ENCODE peak calls at places on chromosomes 11 and 22, in five cellular contexts. E, N, S, Y and W are unnamed samples.
A peak's percentile ranks its signal among the peaks of the same experiment; 100 is the strongest.

GRCh38 chr11:2860636-2861035 is 24.9 kb downstream of the CDKN1C start:
- DNase-seq in E (peak; percentile 64), S (no peak), N (peak; percentile 52), Y (peak; percentile 16), W (peak; percentile 30)

GRCh38 chr11:45804806-45805304 is at the start of gene SLC35C1:
- DNase-seq in E (peak; percentile 92), S (peak; percentile 99), Y (peak; percentile 85), N (peak; percentile 92), W (peak; percentile 98)

GRCh38 chr11:125063429-125064043 is 431 bp downstream of the SLC37A2 start:
- DNase-seq in E (no peak), S (peak; percentile 71), N (no peak), Y (no peak), W (no peak)

GRCh38 chr22:50444663-50445062 is 30.2 kb downstream of the SBF1 start:
- DNase-seq in N (peak; percentile 80), E (peak; percentile 38), Y (peak; percentile 65), S (peak; percentile 76), W (peak; percentile 47)

GRCh38 chr11:74011360-74012071 is 2.6 kb upstream of the UCP3 start:
- DNase-seq in E (no peak), S (no peak), N (no peak), Y (no peak), W (no peak)

GRCh38 chr11:17986007-17986710 is 26.7 kb downstream of the SERGEF start:
- DNase-seq in Y (peak; percentile 78), S (peak; percentile 73), N (peak; percentile 88), E (peak; percentile 76), W (no peak)

GRCh38 chr22:27252282-27253049 is 549.1 kb downstream of the MN1 start:
- DNase-seq in N (peak; percentile 85), E (peak; percentile 15), S (no peak), Y (peak; percentile 92), W (no peak)

GRCh38 chr11:1870721-1871466 is 18.0 kb downstream of the LSP1 start:
- DNase-seq in S (peak; percentile 68), E (no peak), Y (no peak), N (peak; percentile 47), W (no peak)

GRCh38 chr11:72072348-72072747 is 8.0 kb downstream of the NUMA1 start:
- DNase-seq in S (no peak), E (peak; percentile 91), Y (peak; percentile 85), N (peak; percentile 71), W (no peak)

GRCh38 chr11:102120006-102120405 is 9.8 kb downstream of the YAP1 start:
- DNase-seq in N (peak; percentile 66), E (peak; percentile 78), S (no peak), Y (no peak), W (no peak)

GRCh38 chr11:9180784-9181183 is 84.4 kb downstream of the DENND5A start:
- DNase-seq in N (no peak), Y (peak; percentile 47), S (no peak), E (no peak), W (no peak)

GRCh38 chr22:20128902-20129746 is 2.5 kb upstream of the ZDHHC8 start:
- DNase-seq in N (peak; percentile 26), Y (no peak), E (peak; percentile 46), S (no peak), W (peak; percentile 35)

GRCh38 chr11:12160680-12161079 is 50.3 kb downstream of the MICAL2 start:
- DNase-seq in E (no peak), S (peak; percentile 81), N (no peak), Y (peak; percentile 76), W (no peak)

GRCh38 chr11:12158926-12159325 is 48.5 kb downstream of the MICAL2 start:
- DNase-seq in S (no peak), Y (no peak), E (no peak), N (peak; percentile 60), W (no peak)

GRCh38 chr11:12161137-12161536 is 50.7 kb downstream of the MICAL2 start:
- DNase-seq in N (no peak), E (no peak), Y (no peak), S (no peak), W (no peak)

GRCh38 chr11:12160231-12160630 is 49.8 kb downstream of the MICAL2 start:
- DNase-seq in S (no peak), N (no peak), E (no peak), Y (no peak), W (no peak)

GRCh38 chr11:12159351-12160099 is 49.1 kb downstream of the MICAL2 start:
- DNase-seq in N (peak; percentile 96), S (no peak), Y (peak; percentile 93), E (peak; percentile 69), W (no peak)
- H3K4me1 ChIP-seq in N (peaks cover 61% of the 10 kb centered on the region), S (peaks cover 15% of the 10 kb centered on the region), Y (peaks cover 82% of the 10 kb centered on the region), E (peaks cover 43% of the 10 kb centered on the region), W (peaks cover 31% of the 10 kb centered on the region)

GRCh38 chr22:46084376-46084775 is 66.0 kb upstream of the PPARA start:
- DNase-seq in S (peak; percentile 64), N (no peak), E (no peak), Y (no peak), W (no peak)
- TF ChIP-seq CTCF in S (no peak), N (no peak), E (no peak), Y (no peak), W (no peak)

GRCh38 chr11:65617136-65617850 is 1.7 kb downstream of the PCNX3 start:
- DNase-seq in S (no peak), Y (no peak), N (no peak), E (no peak), W (no peak)
- H3K9ac ChIP-seq in S (no peak overlapping the region), Y (peak overlapping the region; percentile 88), N (no peak overlapping the region), E (peak overlapping the region; percentile 94), W (peak overlapping the region; percentile 84)

GRCh38 chr22:44458044-44459020 is 39.7 kb downstream of the RTL6 start:
- DNase-seq in E (no peak), S (no peak), Y (no peak), N (no peak), W (peak; percentile 9)
- H3K4me1 ChIP-seq in E (peaks cover 6% of the 10 kb centered on the region), S (no peaks in the 10 kb centered on the region), Y (no peaks in the 10 kb centered on the region), N (no peaks in the 10 kb centered on the region), W (no peaks in the 10 kb centered on the region)

DNA sequence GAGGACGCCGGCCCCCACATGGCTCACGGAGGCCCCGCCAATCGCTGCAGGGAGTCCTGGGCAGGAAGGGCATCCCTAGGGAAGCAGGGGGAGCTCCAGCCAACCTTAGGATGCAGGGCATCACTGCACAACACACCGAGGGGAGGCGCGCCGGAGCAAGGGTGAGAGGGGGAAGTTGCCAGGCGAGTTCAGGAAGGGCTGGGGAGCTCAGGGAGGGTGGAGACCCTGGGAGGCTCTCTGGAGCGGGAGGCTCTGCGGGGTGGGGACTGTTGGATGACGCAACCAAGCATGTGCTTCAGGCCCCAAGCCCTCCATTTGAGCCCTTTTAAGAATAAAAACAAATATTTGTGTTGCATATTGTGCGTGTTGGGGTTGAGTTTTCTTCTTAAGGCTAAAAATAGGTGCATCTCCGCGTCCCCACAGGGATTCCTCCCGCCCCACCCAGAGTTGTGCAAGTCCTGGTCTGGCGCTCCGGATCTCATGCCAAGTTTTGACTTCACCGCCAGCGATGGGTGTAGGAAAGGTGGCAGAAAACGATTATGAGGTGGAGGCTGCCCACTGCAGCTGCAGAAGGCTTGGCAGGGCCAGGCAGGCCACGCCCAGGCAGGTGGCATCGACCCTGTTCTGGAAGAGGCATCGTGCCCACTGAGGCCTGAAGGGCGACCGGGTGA is 65.2 kb downstream of the WNT7B start:
- DNase-seq in Y (no peak), S (peak; percentile 89), E (peak; percentile 78), N (peak; percentile 52), W (no peak)
- TF ChIP-seq CTCF in Y (no peak), S (no peak), E (peak; percentile 33), N (no peak), W (no peak)

DNA sequence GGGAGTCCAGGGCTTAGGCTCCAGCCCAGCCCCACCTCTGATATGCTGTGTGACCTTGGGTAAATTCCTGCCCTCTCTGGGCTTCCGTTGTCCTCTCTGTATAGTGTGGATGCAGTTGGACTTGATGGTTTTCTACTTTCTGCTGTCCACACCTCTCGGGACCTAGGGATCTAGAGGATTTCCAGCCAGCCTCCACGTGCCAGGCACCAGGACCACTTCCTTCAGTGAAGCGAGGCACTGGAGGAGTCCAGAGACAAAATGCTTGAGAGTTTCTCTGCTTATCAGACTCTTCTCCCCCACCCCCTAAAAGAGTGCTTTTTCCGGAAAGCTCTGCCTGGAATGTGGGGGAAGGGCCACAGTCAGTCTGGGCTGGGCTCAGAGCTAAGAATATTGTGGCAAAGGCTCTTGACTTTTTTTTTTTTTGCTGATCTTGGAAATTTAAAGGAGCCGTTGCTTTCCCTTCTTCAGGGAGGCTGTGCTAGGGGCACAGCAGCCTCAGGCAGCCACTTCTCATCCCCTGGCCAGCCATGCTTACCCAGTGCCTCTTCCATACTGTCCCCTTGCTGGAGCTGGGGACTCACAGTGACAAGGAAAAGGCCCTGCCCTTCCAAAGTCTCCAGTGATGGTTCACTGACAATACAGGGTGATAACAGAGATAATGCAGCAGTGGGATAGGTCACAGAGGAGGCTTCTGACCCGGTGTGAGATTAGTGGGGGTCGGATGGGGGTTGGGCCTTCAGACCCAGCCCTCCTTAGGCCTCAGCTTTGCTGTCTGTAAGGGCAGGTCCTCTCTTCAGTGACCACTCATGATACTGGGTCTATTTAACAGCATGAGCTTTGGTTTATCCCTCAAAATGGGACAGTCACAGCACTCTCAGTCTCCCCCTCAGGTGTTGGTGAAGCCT is 2.9 kb upstream of the SERPINH1 start:
- DNase-seq in N (peak; percentile 89), S (no peak), Y (peak; percentile 79), E (no peak), W (peak; percentile 62)
- H3K9ac ChIP-seq in N (peak overlapping the region; percentile 29), S (peak overlapping the region; percentile 49), Y (peak overlapping the region; percentile 58), E (no peak overlapping the region), W (peak overlapping the region; percentile 39)

GRCh38 chr22:23519442-23520177 is 60.5 kb downstream of the IGLL1 start:
- DNase-seq in E (no peak), N (no peak), Y (no peak), S (peak; percentile 76), W (no peak)
- H3K4me1 ChIP-seq in E (peaks cover 12% of the 10 kb centered on the region), N (peaks cover 8% of the 10 kb centered on the region), Y (peaks cover 17% of the 10 kb centered on the region), S (peaks cover 7% of the 10 kb centered on the region), W (peaks cover 9% of the 10 kb centered on the region)

DNA sequence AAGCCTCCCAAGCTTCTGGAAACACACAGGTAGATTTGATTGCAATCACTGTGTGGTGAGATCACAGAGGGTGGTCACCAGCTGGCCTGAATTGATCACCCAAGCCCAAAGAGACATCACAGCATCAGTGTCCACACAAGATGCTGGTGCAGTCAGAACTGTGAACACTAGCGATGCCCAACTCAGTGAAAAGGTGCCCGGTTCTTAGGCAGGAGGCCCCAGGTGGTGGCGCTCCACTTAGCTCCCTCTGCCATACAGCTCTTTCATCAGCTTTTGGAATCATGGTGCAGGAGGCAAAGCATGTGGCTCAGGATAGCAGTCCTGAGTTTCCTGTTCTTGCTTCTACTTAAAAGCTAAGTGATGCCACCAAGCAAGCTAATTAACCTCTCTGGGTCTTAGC is 11.1 kb downstream of the DGCR2 start:
- DNase-seq in N (no peak), E (no peak), Y (no peak), S (no peak), W (no peak)
- TF ChIP-seq CTCF in N (no peak), E (peak; percentile 13), Y (no peak), S (no peak), W (no peak)

GRCh38 chr11:30619767-30620166 is 33.6 kb upstream of the MPPED2 start:
- DNase-seq in E (no peak), N (no peak), Y (no peak), S (no peak), W (no peak)
- H3K9ac ChIP-seq in E (no peak overlapping the region), N (no peak overlapping the region), Y (no peak overlapping the region), S (no peak overlapping the region), W (no peak overlapping the region)